ENCODE peak calls at places on chromosomes 7 and 10, in eight cellular contexts. K is pancreas; S is stimulated activated CD4-positive, alpha-beta T cell treated with anti-CD3 and anti-CD28 coated beads, Interleukin-12 subunit alpha, Interleukin-12 subunit beta, amount 100 ng/mL, for 4 hours; C is esophagus muscularis mucosa; R is fibroblast of gingiva; A is activated CD4-positive, CD25-positive, alpha-beta regulatory T cell; N is mucosa of gallbladder; W is GM23248. H is an unnamed sample.

GRCh38 chr10:76350583-76350982 is 919.2 kb downstream of the LRMDA start:
- DNase-seq in K (no peak), S (no peak), W (peak), C (no peak), N (no peak), R (peak), A (no peak), H (no peak)

GRCh38 chr10:46546591-46547330 is 9.7 kb downstream of the GPRIN2 start:
- DNase-seq in S (no peak), R (no peak), W (no peak), A (no peak), K (peak), C (no peak), N (no peak), H (peak)

GRCh38 chr7:70698219-70698832 is 433.6 kb upstream of the GALNT17 start:
- DNase-seq in A (no peak), S (no peak), C (no peak), W (peak), N (peak), K (peak), R (peak), H (no peak)

GRCh38 chr7:43691611-43692010 is 37.7 kb downstream of the COA1 start:
- DNase-seq in S (no peak), K (no peak), N (no peak), C (no peak), A (no peak), W (no peak), R (no peak), H (no peak)

GRCh38 chr10:8473205-8473604 is 418.7 kb downstream of the GATA3 start:
- DNase-seq in R (no peak), S (no peak), A (no peak), C (no peak), W (no peak), K (no peak), N (no peak), H (no peak)

GRCh38 chr10:47049906-47050305 is 138.7 kb downstream of the PTPN20 start:
- DNase-seq in C (no peak), N (no peak), S (no peak), W (no peak), A (no peak), K (no peak), R (no peak), H (no peak)

GRCh38 chr10:58107506-58107905 is 160.2 kb downstream of the IPMK start:
- DNase-seq in C (no peak), N (no peak), W (peak), K (no peak), S (no peak), R (peak), A (no peak), H (no peak)

GRCh38 chr10:73159038-73159648 is 8.7 kb downstream of the ECD start:
- DNase-seq in A (peak), K (peak), R (peak), N (peak), C (no peak), S (peak), W (peak), H (peak)

GRCh38 chr7:152504367-152504766 is 68.6 kb upstream of the KMT2C start:
- DNase-seq in R (no peak), C (no peak), A (no peak), N (peak), S (no peak), K (peak), W (no peak), H (no peak)

GRCh38 chr7:41507686-41508268 is 195.1 kb downstream of the INHBA start:
- DNase-seq in S (no peak), K (no peak), A (no peak), C (peak), W (no peak), N (no peak), R (no peak), H (no peak)

GRCh38 chr10:11713186-11713743 is 28.9 kb upstream of the ECHDC3 start:
- DNase-seq in A (no peak), C (no peak), K (peak), N (no peak), S (no peak), W (peak), R (no peak), H (no peak)

H was measured in H9.